ENCODE peak calls at places on chromosomes 3 and 15, in nine cellular contexts. C is A549, O is mucosa of descending colon, S is bronchial epithelial cell, M is heart left ventricle, F is AG04449, Z is ovary, U is fibroblast of lung, X is psoas muscle. B is an unnamed sample.

GRCh38 chr15:45794768-45795486 is 160.1 kb downstream of the SQOR start:
- DNase-seq in C (no peak), O (no peak), S (no peak), M (no peak), F (no peak), Z (no peak), U (no peak), X (no peak), B (no peak)

GRCh38 chr3:169508426-169508825 is 155.1 kb downstream of the MECOM start:
- DNase-seq in C (no peak), O (no peak), S (no peak), M (no peak), F (no peak), Z (no peak), U (no peak), X (no peak), B (no peak)

GRCh38 chr15:39803016-39803415 is 20.4 kb upstream of the FSIP1 start:
- DNase-seq in C (no peak), O (no peak), S (no peak), M (no peak), F (no peak), Z (no peak), U (no peak), X (no peak), B (no peak)

GRCh38 chr3:37601832-37602231 is 259.8 kb upstream of the CTDSPL start:
- DNase-seq in C (no peak), O (no peak), S (no peak), M (no peak), F (no peak), Z (no peak), U (no peak), X (no peak), B (no peak)

GRCh38 chr3:105542604-105543003 is 175.9 kb downstream of the ALCAM start:
- DNase-seq in C (no peak), O (no peak), S (no peak), M (no peak), F (no peak), Z (no peak), U (no peak), X (no peak), B (no peak)

GRCh38 chr15:99703603-99704443 is 29.4 kb downstream of the LYSMD4 start:
- DNase-seq in C (peak; percentile 62), O (no peak), S (peak; percentile 94), M (no peak), F (no peak), Z (no peak), U (peak; percentile 90), X (no peak), B (peak; percentile 78)

GRCh38 chr3:131972550-131972949 is 62.3 kb downstream of the CPNE4 start:
- DNase-seq in C (no peak), O (no peak), S (no peak), M (no peak), F (no peak), Z (no peak), U (no peak), X (no peak), B (no peak)

GRCh38 chr3:27542469-27542868 is 58.3 kb upstream of the SLC4A7 start:
- DNase-seq in C (no peak), O (no peak), S (no peak), M (no peak), F (no peak), Z (no peak), U (no peak), X (no peak), B (no peak)

GRCh38 chr3:6204891-6205290 is 656.0 kb upstream of the GRM7 start:
- DNase-seq in C (no peak), O (no peak), S (no peak), M (no peak), F (no peak), Z (no peak), U (no peak), X (no peak), B (no peak)

GRCh38 chr3:64031540-64032533 is 8.5 kb upstream of the PSMD6 start:
- DNase-seq in C (no peak), O (no peak), S (peak; percentile 39), M (no peak), F (no peak), Z (no peak), U (peak; percentile 41), X (no peak), B (no peak)

GRCh38 chr15:67303490-67304363 is 49.1 kb downstream of the IQCH start:
- DNase-seq in C (peak; percentile 30), O (no peak), S (peak; percentile 51), M (no peak), F (no peak), Z (no peak), U (peak; percentile 32), X (no peak), B (no peak)

GRCh38 chr15:31135523-31135922 is 34.0 kb upstream of the TRPM1 start:
- DNase-seq in C (no peak), O (no peak), S (no peak), M (no peak), F (no peak), Z (no peak), U (no peak), X (no peak), B (no peak)

GRCh38 chr15:97009036-97009555 is 678.6 kb downstream of the NR2F2 start:
- DNase-seq in C (no peak), O (no peak), S (peak; percentile 1), M (no peak), F (no peak), Z (no peak), U (peak; percentile 33), X (no peak), B (no peak)

GRCh38 chr15:40782609-40783227 is 12.9 kb downstream of the C15orf62 start:
- DNase-seq in C (peak; percentile 43), O (peak; percentile 91), S (peak; percentile 65), M (peak; percentile 43), F (no peak), Z (no peak), U (peak; percentile 3), X (peak; percentile 70), B (no peak)

DNA sequence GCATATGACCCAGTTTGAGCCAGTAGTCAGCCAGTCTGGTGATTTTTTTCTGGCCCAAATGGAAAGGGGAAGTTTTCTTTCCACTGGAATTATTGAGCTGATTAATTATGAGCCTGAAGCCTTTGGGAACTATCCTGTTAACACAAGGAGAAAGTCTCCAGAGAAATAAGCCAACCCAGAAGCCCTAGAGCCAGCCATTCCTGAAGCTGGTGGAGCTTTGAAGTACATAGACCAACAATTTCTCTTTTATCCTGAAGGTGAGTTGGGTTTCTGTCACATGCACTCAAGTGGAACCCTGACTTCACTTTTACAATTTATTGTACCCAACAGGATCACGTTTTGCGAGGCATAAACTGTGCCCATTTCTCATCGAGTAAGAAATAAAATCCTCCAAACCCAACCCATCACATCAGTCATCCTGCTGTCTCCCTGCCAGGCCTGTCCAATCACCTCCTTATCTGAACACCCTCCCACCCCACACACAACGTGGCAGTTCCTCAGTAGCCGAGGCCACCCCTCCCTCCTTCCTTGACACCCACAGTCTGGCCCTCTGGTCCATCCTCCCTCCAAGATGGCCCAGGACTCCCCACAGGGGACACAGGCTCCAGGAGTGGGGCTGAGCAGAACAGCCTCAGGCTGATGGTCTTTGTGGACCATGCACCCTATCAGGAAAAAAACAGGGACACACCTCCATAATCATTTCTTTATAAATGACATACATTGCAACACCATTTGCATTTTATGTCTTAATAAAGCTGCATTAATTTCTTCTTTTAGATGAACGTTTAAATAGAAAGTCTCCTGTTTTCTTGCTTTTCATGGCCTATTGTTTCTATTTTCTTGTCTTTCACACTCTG is 55.7 kb upstream of the GATA2 start:
- DNase-seq in C (no peak), O (no peak), S (peak; percentile 3), M (no peak), F (no peak), Z (no peak), U (peak; percentile 75), X (no peak), B (no peak)
- H3K4me3 ChIP-seq in C (no peak overlapping the region), O (no peak overlapping the region), S (no peak overlapping the region), M (no peak overlapping the region), F (no peak overlapping the region), Z (no peak overlapping the region), U (no peak overlapping the region), X (no peak overlapping the region), B (no peak overlapping the region)

GRCh38 chr3:47664519-47664918 is 85.9 kb upstream of the CSPG5 start:
- DNase-seq in C (peak; percentile 33), O (no peak), S (no peak), M (no peak), F (no peak), Z (no peak), U (peak; percentile 41), X (no peak), B (peak; percentile 13)
- TF ChIP-seq CTCF in C (no peak), O (no peak), S (no peak), M (no peak), F (peak; percentile 23), Z (no peak), U (peak; percentile 21), X (peak; percentile 6), B (peak; percentile 42)

GRCh38 chr15:70014311-70014707 is 83.4 kb downstream of the TLE3 start:
- DNase-seq in C (no peak), O (no peak), S (no peak), M (no peak), F (no peak), Z (no peak), U (no peak), X (no peak), B (no peak)
- H3K4me3 ChIP-seq in C (no peak overlapping the region), O (no peak overlapping the region), S (no peak overlapping the region), M (no peak overlapping the region), F (no peak overlapping the region), Z (no peak overlapping the region), U (no peak overlapping the region), X (no peak overlapping the region), B (no peak overlapping the region)

GRCh38 chr3:154144825-154145465 is 23.8 kb downstream of the ARHGEF26 start:
- DNase-seq in C (no peak), O (no peak), S (no peak), M (no peak), F (no peak), Z (no peak), U (peak; percentile 41), X (no peak), B (no peak)

GRCh38 chr3:154139996-154140436 is 18.8 kb downstream of the ARHGEF26 start:
- DNase-seq in C (no peak), O (no peak), S (no peak), M (no peak), F (no peak), Z (no peak), U (no peak), X (no peak), B (no peak)

GRCh38 chr3:154143873-154144272 is 22.7 kb downstream of the ARHGEF26 start:
- DNase-seq in C (no peak), O (no peak), S (no peak), M (no peak), F (no peak), Z (no peak), U (no peak), X (no peak), B (no peak)

GRCh38 chr3:154137036-154137435 is 15.8 kb downstream of the ARHGEF26 start:
- DNase-seq in C (no peak), O (no peak), S (no peak), M (no peak), F (no peak), Z (no peak), U (no peak), X (no peak), B (no peak)

DNA sequence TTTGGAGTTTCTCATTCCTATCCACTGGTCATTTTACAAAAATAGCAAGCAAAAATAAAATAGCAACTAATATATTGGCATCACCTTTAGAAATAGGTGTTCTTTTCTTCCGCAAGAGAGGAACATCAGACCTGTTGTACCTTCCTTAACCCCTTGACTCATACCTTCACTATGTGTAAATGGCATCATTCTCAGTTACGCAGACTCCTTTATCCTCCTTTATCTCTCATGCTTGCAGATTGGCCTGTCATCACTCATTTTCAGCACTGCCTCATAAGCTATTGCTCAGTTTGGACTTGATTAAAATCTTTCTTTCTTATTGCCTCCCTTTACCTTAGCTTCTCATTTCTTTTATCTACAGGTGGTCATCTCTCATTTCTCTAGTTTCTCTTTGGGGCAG is 21.4 kb downstream of the ARHGEF26 start:
- DNase-seq in C (no peak), O (no peak), S (peak; percentile 86), M (no peak), F (no peak), Z (no peak), U (no peak), X (no peak), B (no peak)
- TF ChIP-seq CTCF in C (no peak), O (no peak), S (no peak), M (no peak), F (no peak), Z (no peak), U (no peak), X (no peak), B (no peak)